ENCODE peak calls at places on chromosomes 3 and 15, in five cellular contexts. H, C, U, X and R are unnamed samples.
A peak's percentile ranks its signal among the peaks of the same experiment; 100 is the strongest.

GRCh38 chr15:55873024-55873745 is 120.2 kb downstream of the NEDD4 start:
- DNase-seq in H (no peak), C (no peak), U (no peak), X (no peak), R (no peak)

GRCh38 chr3:111012388-111013248 is 59.0 kb upstream of the NECTIN3 start:
- DNase-seq in H (peak; percentile 24), C (peak; percentile 53), U (no peak), X (no peak), R (peak; percentile 64)

GRCh38 chr15:28873585-28874139 is 12.1 kb upstream of the APBA2 start:
- DNase-seq in H (no peak), C (no peak), U (no peak), X (no peak), R (no peak)

GRCh38 chr3:34174740-34175139 is 376.3 kb downstream of the PDCD6IP start:
- DNase-seq in H (no peak), C (no peak), U (no peak), X (no peak), R (no peak)

GRCh38 chr15:88664151-88664778 is 25.4 kb downstream of the ISG20 start:
- DNase-seq in H (no peak), C (no peak), U (no peak), X (no peak), R (peak; percentile 71)

GRCh38 chr3:159174715-159175390 is 373.0 kb downstream of the MFSD1 start:
- DNase-seq in H (no peak), C (no peak), U (no peak), X (no peak), R (no peak)

GRCh38 chr3:187519428-187519890 is 150.7 kb downstream of the SST start:
- DNase-seq in H (no peak), C (no peak), U (no peak), X (no peak), R (peak; percentile 78)

GRCh38 chr3:143693506-143693905 is 154.8 kb downstream of the SLC9A9 start:
- DNase-seq in H (no peak), C (no peak), U (no peak), X (no peak), R (no peak)

GRCh38 chr3:109923431-109923830 is 586.1 kb upstream of the DPPA4 start:
- DNase-seq in H (no peak), C (no peak), U (no peak), X (no peak), R (no peak)

GRCh38 chr15:59296181-59296617 is 76.5 kb downstream of the MYO1E start:
- DNase-seq in H (peak; percentile 62), C (no peak), U (no peak), X (no peak), R (no peak)

GRCh38 chr15:59294961-59295741 is 77.5 kb downstream of the MYO1E start:
- DNase-seq in H (peak; percentile 91), C (no peak), U (no peak), X (no peak), R (no peak)

GRCh38 chr15:59295742-59296090 is 77.0 kb downstream of the MYO1E start:
- DNase-seq in H (no peak), C (no peak), U (no peak), X (no peak), R (no peak)

GRCh38 chr15:59292393-59292792 is 80.3 kb downstream of the MYO1E start:
- DNase-seq in H (no peak), C (peak; percentile 72), U (no peak), X (no peak), R (peak; percentile 50)

GRCh38 chr15:59294574-59294960 is 78.1 kb downstream of the MYO1E start:
- DNase-seq in H (peak; percentile 77), C (no peak), U (no peak), X (no peak), R (no peak)
- H3K27ac ChIP-seq in H (peak overlapping the region; percentile 93), C (no peak overlapping the region), U (no peak overlapping the region), X (no peak overlapping the region), R (no peak overlapping the region)

GRCh38 chr3:48738144-48738536 is 21.1 kb upstream of the IP6K2 start:
- DNase-seq in H (no peak), C (no peak), U (no peak), X (no peak), R (no peak)
- TF ChIP-seq JUNB in H (no peak), C (no peak), U (no peak), X (no peak), R (no peak)

DNA sequence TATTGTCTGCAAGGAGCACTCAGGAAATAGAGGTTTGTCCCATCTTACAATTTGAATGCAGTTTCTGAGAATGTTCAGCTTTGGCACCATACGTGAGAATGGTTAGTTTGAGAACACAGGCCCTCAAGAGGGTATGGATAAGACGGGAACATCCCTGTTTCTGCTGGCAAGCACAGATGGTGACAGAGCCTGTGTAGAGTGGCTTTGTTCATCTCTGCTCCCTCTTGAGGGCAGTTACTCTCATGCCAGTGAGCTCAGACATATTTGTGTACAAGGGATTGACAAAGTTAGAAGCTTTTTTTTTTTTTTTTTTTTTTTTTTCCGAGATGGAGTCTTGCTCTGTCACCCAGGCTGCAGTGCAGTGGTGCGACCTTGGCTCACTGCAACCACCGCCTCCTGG is 71.5 kb upstream of the FILIP1L start:
- DNase-seq in H (no peak), C (no peak), U (no peak), X (no peak), R (no peak)
- TF ChIP-seq CTCF in H (no peak), C (no peak), U (no peak), X (no peak), R (no peak)

GRCh38 chr3:32147935-32148334 is 41.5 kb downstream of the GPD1L start:
- DNase-seq in H (no peak), C (no peak), U (no peak), X (no peak), R (peak; percentile 22)
- H3K27ac ChIP-seq in H (no peak overlapping the region), C (no peak overlapping the region), U (no peak overlapping the region), X (no peak overlapping the region), R (no peak overlapping the region)